ENCODE peak calls at places on chromosomes 16 and 17, in nine cellular contexts. J, V, Z, R, B, U, Q, X and A are unnamed samples.

GRCh38 chr17:61065263-61065773 is 334.3 kb upstream of the TBX2 start:
- DNase-seq in V (peak; percentile 65), R (peak; percentile 6), Z (no peak), U (no peak), B (no peak), X (no peak), J (no peak), Q (no peak), A (peak; percentile 77)

GRCh38 chr17:16135461-16135860 is 79.9 kb downstream of the NCOR1 start:
- DNase-seq in V (peak; percentile 25), J (no peak), Q (no peak), R (no peak), B (no peak), U (no peak), Z (no peak), X (no peak), A (no peak)

GRCh38 chr17:29148257-29148789 is 31.9 kb downstream of the MYO18A start:
- DNase-seq in J (no peak), X (no peak), U (no peak), R (no peak), Q (no peak), V (no peak), B (no peak), Z (no peak), A (no peak)

GRCh38 chr16:89860747-89861304 is 12.6 kb upstream of the TCF25 start:
- DNase-seq in J (peak; percentile 89), B (peak; percentile 95), U (peak; percentile 85), Z (no peak), X (peak; percentile 69), Q (peak; percentile 50), R (peak; percentile 57), V (peak; percentile 10), A (peak; percentile 64)

GRCh38 chr17:10171581-10171981 is 26.8 kb downstream of the GAS7 start:
- DNase-seq in V (no peak), U (no peak), R (no peak), X (no peak), B (no peak), J (no peak), Z (no peak), Q (no peak), A (no peak)

GRCh38 chr17:72613411-72614292 is 478.8 kb downstream of the SLC39A11 start:
- DNase-seq in J (no peak), Z (no peak), Q (no peak), V (peak; percentile 78), R (no peak), X (no peak), U (no peak), B (no peak), A (no peak)

GRCh38 chr16:50234771-50235556 is 31.4 kb upstream of the ADCY7 start:
- DNase-seq in B (no peak), J (no peak), R (no peak), Z (no peak), V (peak; percentile 79), X (no peak), U (no peak), Q (no peak), A (no peak)

GRCh38 chr16:29811896-29812665 is at the start of gene PRRT2:
- DNase-seq in V (peak; percentile 64), Q (peak; percentile 80), J (peak; percentile 70), Z (no peak), X (peak; percentile 41), U (peak; percentile 70), R (peak; percentile 55), B (peak; percentile 87), A (peak; percentile 71)

GRCh38 chr17:72931635-72932034 is 160.9 kb downstream of the SLC39A11 start:
- DNase-seq in Z (no peak), J (no peak), V (no peak), Q (no peak), U (no peak), X (no peak), B (no peak), R (no peak), A (no peak)

GRCh38 chr16:26795184-26795583 is 271.5 kb upstream of the C16orf82 start:
- DNase-seq in J (peak; percentile 42), X (no peak), B (peak; percentile 69), V (no peak), R (no peak), Z (no peak), Q (no peak), U (peak; percentile 33), A (no peak)

GRCh38 chr17:72558971-72559476 is 438.2 kb downstream of the SOX9 start:
- DNase-seq in V (no peak), Q (no peak), B (no peak), R (no peak), U (no peak), Z (no peak), J (no peak), X (no peak), A (no peak)

GRCh38 chr16:29675811-29676643 is 3.0 kb upstream of the QPRT start:
- DNase-seq in V (peak; percentile 17), J (peak; percentile 67), X (no peak), R (peak; percentile 18), Z (no peak), B (peak; percentile 74), Q (no peak), U (no peak), A (no peak)

DNA sequence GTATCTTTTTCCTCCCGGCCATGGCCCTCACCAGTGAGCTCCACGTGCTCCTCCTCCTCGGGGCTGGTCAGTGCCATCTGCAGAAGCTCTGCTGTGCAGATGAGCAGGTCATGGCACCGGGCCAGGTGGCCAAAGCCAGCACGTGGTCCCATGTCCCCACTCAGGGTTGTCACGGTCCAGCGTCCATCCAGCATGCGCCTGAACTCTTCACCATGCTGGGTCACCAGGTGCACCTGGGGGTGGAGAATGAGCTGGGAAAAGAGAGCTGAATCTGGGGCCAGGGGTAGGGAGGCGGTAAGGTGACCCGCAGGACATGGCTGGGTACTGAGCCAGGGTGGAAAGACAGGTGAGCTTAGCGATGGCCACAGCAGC is 1.3 kb downstream of the DHX58 start:
- DNase-seq in X (no peak), B (no peak), V (no peak), R (no peak), U (no peak), J (no peak), Z (no peak), Q (no peak), A (no peak)
- H3K4me1 ChIP-seq in X (peaks cover 31% of the 10 kb centered on the region), B (no peaks in the 10 kb centered on the region), V (peaks cover 6% of the 10 kb centered on the region), R (peaks cover 9% of the 10 kb centered on the region), U (peaks cover 12% of the 10 kb centered on the region), J (peaks cover 4% of the 10 kb centered on the region), Z (peaks cover 59% of the 10 kb centered on the region), Q (peaks cover 14% of the 10 kb centered on the region), A (peaks cover 17% of the 10 kb centered on the region)

DNA sequence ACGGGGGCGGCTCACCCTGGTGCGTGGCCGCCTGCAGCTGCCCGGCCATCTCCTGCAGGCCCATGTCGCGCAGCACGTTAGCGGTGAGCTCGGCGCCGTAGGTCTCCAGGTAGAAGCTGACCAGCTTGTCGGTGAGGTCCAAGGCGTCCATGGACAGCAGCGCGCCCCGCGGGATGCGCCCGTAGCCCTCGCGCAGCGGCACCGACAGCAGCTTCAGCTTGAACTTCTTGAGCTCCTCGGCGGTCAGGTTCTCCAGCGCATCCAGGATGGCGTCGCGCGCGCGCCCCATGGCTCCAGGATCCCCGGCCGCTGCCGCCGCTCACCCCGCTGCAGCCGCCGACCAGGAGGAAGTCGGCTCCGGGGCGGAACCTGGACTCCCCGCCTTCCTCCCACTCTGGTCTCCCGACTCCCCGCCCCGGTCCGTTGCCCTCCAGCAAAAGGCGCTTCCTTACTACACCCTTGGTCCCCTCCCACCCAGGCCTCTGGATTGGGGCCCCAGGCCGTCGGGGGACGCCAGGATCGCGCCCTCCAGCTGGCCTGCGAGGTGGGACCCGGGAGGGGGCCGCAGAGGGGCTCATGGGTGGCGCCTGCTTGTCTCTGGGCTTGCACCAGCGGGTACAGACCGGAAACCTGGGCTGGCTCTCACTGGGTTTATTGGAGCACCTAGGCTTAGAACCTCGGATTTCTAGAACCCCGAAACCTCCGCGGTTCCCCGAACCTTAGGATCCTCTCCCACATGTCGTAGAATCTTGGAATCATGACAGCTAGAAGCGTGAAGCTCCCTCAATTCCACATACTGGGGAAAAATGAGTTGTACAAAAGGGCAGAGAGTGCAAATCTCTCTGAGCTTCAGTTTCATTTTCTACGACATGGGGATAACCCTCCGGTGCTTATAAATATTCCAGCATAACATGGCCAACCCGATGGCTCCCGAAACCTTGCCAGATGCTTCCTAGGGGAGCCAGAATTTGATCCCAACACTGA is at the start of gene PYCARD:
- DNase-seq in V (peak; percentile 43), B (peak; percentile 83), R (peak; percentile 36), Z (no peak), J (peak; percentile 60), X (peak; percentile 17), U (peak; percentile 56), Q (peak; percentile 38), A (peak; percentile 32)
- H3K27ac ChIP-seq in V (no peak within 1 kb of the TSS), B (no peak within 1 kb of the TSS), R (no peak within 1 kb of the TSS), Z (peak within 1 kb of the TSS; percentile 69), J (no peak within 1 kb of the TSS), X (peak within 1 kb of the TSS; percentile 61), U (peak within 1 kb of the TSS; percentile 73), Q (peak within 1 kb of the TSS; percentile 60), A (no peak within 1 kb of the TSS)

GRCh38 chr16:54932737-54933254 is 2.1 kb downstream of the IRX5 start:
- DNase-seq in U (no peak), J (peak; percentile 58), V (peak; percentile 39), X (no peak), Z (no peak), Q (no peak), R (no peak), B (peak; percentile 83), A (no peak)
- H3K27me3 ChIP-seq in U (peaks cover 11% of the 10 kb centered on the region), J (peaks cover 54% of the 10 kb centered on the region), V (peaks cover 59% of the 10 kb centered on the region), X (peaks cover 41% of the 10 kb centered on the region), Z (no peaks in the 10 kb centered on the region), Q (peaks cover 20% of the 10 kb centered on the region), R (peaks cover 57% of the 10 kb centered on the region), B (peaks cover 63% of the 10 kb centered on the region), A (no peaks in the 10 kb centered on the region)

GRCh38 chr16:81449241-81449640 is 4.6 kb downstream of the CMIP start:
- DNase-seq in V (no peak), Q (no peak), R (no peak), U (no peak), B (no peak), X (no peak), Z (no peak), J (no peak), A (no peak)
- H3K4me1 ChIP-seq in V (peaks cover 2% of the 10 kb centered on the region), Q (no peaks in the 10 kb centered on the region), R (peaks cover 31% of the 10 kb centered on the region), U (peaks cover 25% of the 10 kb centered on the region), B (peaks cover 30% of the 10 kb centered on the region), X (peaks cover 57% of the 10 kb centered on the region), Z (peaks cover 81% of the 10 kb centered on the region), J (peaks cover 12% of the 10 kb centered on the region), A (peaks cover 10% of the 10 kb centered on the region)

DNA sequence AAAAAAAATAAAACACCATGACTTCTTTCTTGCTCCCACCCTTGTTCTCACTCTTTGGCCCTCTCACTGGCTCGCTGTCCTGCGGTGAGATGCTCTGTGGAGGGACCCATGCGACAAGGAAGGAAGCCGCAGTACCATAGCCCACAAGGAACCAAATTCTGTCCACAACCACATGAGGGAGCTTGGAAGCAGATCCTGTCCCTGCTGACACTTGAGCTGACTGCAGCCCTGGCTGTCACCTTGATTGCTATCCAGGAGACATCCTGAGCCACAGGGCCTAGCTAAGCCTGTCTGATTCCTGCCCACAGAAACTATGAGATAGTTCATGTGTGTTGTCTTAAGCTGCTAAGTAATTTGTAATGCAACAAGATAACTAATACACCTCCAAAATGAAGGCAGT is 4.8 kb upstream of the MT2A start:
- DNase-seq in X (no peak), J (peak; percentile 74), V (peak; percentile 37), B (peak; percentile 87), R (peak; percentile 51), U (no peak), Q (no peak), Z (no peak), A (peak; percentile 25)
- H3K27ac ChIP-seq in X (no peak overlapping the region), J (no peak overlapping the region), V (no peak overlapping the region), B (no peak overlapping the region), R (no peak overlapping the region), U (no peak overlapping the region), Q (no peak overlapping the region), Z (no peak overlapping the region), A (no peak overlapping the region)

GRCh38 chr16:1915732-1916653 is 2.2 kb downstream of the HS3ST6 start:
- DNase-seq in X (no peak), U (no peak), Q (no peak), J (no peak), B (no peak), R (no peak), Z (no peak), V (no peak), A (no peak)
- H3K27me3 ChIP-seq in X (peaks cover 13% of the 10 kb centered on the region), U (peaks cover 2% of the 10 kb centered on the region), Q (no peaks in the 10 kb centered on the region), J (peaks cover 43% of the 10 kb centered on the region), B (peaks cover 71% of the 10 kb centered on the region), R (peaks cover 37% of the 10 kb centered on the region), Z (peaks cover 11% of the 10 kb centered on the region), V (peaks cover 41% of the 10 kb centered on the region), A (peaks cover 73% of the 10 kb centered on the region)